ENCODE peak calls at places on chromosomes 5 and 9, in five cellular contexts. One of them, this sample, is unnamed.

GRCh38 chr5:180976518-180976917 is 12.1 kb upstream of the BTNL3 start:
- DNase-seq in body of pancreas: no peak
- DNase-seq in CD8-positive, alpha-beta T cell: no peak
- DNase-seq in foreskin fibroblast: no peak
- DNase-seq in neural progenitor cell: no peak
- DNase-seq in this sample: no peak

GRCh38 chr5:171152382-171152781 is 156.7 kb upstream of the TLX3 start:
- DNase-seq in neural progenitor cell: peak; percentile 6
- DNase-seq in foreskin fibroblast: peak; percentile 56
- DNase-seq in CD8-positive, alpha-beta T cell: no peak
- DNase-seq in body of pancreas: no peak
- DNase-seq in this sample: no peak

GRCh38 chr9:16143947-16144890 is 591.4 kb downstream of the CCDC171 start:
- DNase-seq in foreskin fibroblast: peak; percentile 52
- DNase-seq in neural progenitor cell: no peak
- DNase-seq in CD8-positive, alpha-beta T cell: no peak
- DNase-seq in body of pancreas: no peak
- DNase-seq in this sample: no peak

GRCh38 chr5:146962801-146963355 is 84.3 kb upstream of the PPP2R2B start:
- DNase-seq in body of pancreas: no peak
- DNase-seq in neural progenitor cell: no peak
- DNase-seq in CD8-positive, alpha-beta T cell: no peak
- DNase-seq in foreskin fibroblast: peak; percentile 9
- DNase-seq in this sample: no peak

GRCh38 chr5:73031839-73032238 is 76.0 kb downstream of the FCHO2 start:
- DNase-seq in foreskin fibroblast: peak; percentile 95
- DNase-seq in CD8-positive, alpha-beta T cell: no peak
- DNase-seq in body of pancreas: peak; percentile 20
- DNase-seq in neural progenitor cell: no peak
- DNase-seq in this sample: no peak

GRCh38 chr9:88387035-88387732 is 1.1 kb upstream of the SPIN1 start:
- DNase-seq in body of pancreas: peak; percentile 55
- DNase-seq in CD8-positive, alpha-beta T cell: peak; percentile 5
- DNase-seq in foreskin fibroblast: no peak
- DNase-seq in neural progenitor cell: peak; percentile 51
- DNase-seq in this sample: peak; percentile 21

GRCh38 chr9:87451149-87451548 is 46.5 kb upstream of the DAPK1 start:
- DNase-seq in body of pancreas: no peak
- DNase-seq in CD8-positive, alpha-beta T cell: no peak
- DNase-seq in foreskin fibroblast: no peak
- DNase-seq in neural progenitor cell: no peak
- DNase-seq in this sample: no peak

GRCh38 chr9:85978496-85978895 is 37.5 kb downstream of the NAA35 start:
- DNase-seq in foreskin fibroblast: no peak
- DNase-seq in neural progenitor cell: peak; percentile 4
- DNase-seq in CD8-positive, alpha-beta T cell: no peak
- DNase-seq in body of pancreas: no peak
- DNase-seq in this sample: no peak

GRCh38 chr9:81879501-81879916 is 48.7 kb upstream of the SPATA31D4 start:
- DNase-seq in foreskin fibroblast: peak; percentile 55
- DNase-seq in body of pancreas: no peak
- DNase-seq in neural progenitor cell: no peak
- DNase-seq in CD8-positive, alpha-beta T cell: no peak
- DNase-seq in this sample: no peak

GRCh38 chr5:39854771-39855170 is 430.0 kb upstream of the DAB2 start:
- DNase-seq in CD8-positive, alpha-beta T cell: no peak
- DNase-seq in foreskin fibroblast: no peak
- DNase-seq in body of pancreas: no peak
- DNase-seq in neural progenitor cell: no peak
- DNase-seq in this sample: no peak

GRCh38 chr5:100826133-100826532 is 76.9 kb downstream of the ST8SIA4 start:
- DNase-seq in foreskin fibroblast: peak; percentile 1
- DNase-seq in neural progenitor cell: no peak
- DNase-seq in CD8-positive, alpha-beta T cell: no peak
- DNase-seq in body of pancreas: no peak
- DNase-seq in this sample: no peak

GRCh38 chr5:167453518-167454020 is 837.9 kb upstream of the WWC1 start:
- DNase-seq in body of pancreas: no peak
- DNase-seq in foreskin fibroblast: peak; percentile 5
- DNase-seq in CD8-positive, alpha-beta T cell: no peak
- DNase-seq in neural progenitor cell: no peak
- DNase-seq in this sample: no peak

DNA sequence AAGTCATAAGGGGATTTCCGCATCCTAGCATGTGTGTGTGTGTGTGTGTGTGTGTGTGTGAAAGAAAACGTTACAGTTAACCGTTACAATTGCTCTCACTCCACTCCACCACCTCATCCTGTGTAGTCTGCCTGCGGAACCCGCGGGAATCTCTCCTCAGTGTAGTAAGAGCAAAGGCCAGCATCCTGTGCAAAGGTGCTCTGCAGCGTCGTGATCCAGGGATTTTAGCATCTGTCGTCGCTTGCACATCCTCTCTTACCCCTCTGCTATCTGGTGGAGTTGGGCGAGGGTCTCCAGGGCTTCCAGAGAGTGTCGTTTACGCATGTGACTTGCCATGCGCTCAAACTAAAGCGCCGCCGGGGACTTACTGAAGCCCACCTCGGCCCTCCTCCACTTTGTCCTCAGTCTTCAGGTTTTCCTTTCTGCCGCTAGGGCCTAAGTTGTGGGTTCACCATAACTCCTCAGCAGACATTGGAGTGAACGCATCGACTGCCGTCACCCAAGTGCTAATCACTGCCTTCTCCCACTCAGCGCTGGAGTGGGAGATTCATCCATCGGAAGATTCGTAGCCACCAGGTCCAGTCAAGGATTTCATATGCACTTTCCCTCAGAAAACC is 3.9 kb downstream of the CDKN2B start:
- DNase-seq in CD8-positive, alpha-beta T cell: no peak
- DNase-seq in neural progenitor cell: peak; percentile 72
- DNase-seq in foreskin fibroblast: peak; percentile 61
- DNase-seq in body of pancreas: no peak
- DNase-seq in this sample: no peak
- TF ChIP-seq CTCF in CD8-positive, alpha-beta T cell: no peak
- TF ChIP-seq CTCF in neural progenitor cell: peak; percentile 36
- TF ChIP-seq CTCF in foreskin fibroblast: peak; percentile 5
- TF ChIP-seq CTCF in body of pancreas: no peak
- TF ChIP-seq CTCF in this sample: no peak

DNA sequence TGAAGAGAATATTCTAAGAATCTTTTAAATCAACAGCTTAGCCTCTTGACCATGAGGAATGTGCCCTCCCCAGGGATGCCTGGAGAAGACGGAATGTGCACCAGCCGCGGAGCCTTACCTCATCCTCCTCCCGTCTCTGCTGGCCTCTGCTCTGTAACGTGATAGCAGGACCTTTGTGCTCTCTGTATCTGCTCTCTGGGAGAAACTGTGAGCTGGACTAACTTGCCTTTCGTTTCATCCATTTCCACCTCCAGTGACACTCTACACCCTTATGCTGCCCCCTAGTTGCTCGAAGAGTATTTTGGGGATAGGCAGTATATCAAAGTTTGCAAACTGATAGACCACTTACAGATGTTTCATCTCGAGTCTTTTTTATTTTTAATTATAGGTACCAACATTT is 141.4 kb downstream of the NPR3 start:
- DNase-seq in body of pancreas: peak; percentile 15
- DNase-seq in CD8-positive, alpha-beta T cell: no peak
- DNase-seq in foreskin fibroblast: peak; percentile 56
- DNase-seq in neural progenitor cell: peak; percentile 78
- DNase-seq in this sample: no peak
- TF ChIP-seq CTCF in body of pancreas: peak; percentile 31
- TF ChIP-seq CTCF in CD8-positive, alpha-beta T cell: no peak
- TF ChIP-seq CTCF in foreskin fibroblast: peak; percentile 23
- TF ChIP-seq CTCF in neural progenitor cell: peak; percentile 61
- TF ChIP-seq CTCF in this sample: no peak

GRCh38 chr5:163489745-163490075 is 15.7 kb upstream of the MAT2B start:
- DNase-seq in neural progenitor cell: no peak
- DNase-seq in CD8-positive, alpha-beta T cell: no peak
- DNase-seq in foreskin fibroblast: no peak
- DNase-seq in body of pancreas: no peak
- DNase-seq in this sample: no peak

DNA sequence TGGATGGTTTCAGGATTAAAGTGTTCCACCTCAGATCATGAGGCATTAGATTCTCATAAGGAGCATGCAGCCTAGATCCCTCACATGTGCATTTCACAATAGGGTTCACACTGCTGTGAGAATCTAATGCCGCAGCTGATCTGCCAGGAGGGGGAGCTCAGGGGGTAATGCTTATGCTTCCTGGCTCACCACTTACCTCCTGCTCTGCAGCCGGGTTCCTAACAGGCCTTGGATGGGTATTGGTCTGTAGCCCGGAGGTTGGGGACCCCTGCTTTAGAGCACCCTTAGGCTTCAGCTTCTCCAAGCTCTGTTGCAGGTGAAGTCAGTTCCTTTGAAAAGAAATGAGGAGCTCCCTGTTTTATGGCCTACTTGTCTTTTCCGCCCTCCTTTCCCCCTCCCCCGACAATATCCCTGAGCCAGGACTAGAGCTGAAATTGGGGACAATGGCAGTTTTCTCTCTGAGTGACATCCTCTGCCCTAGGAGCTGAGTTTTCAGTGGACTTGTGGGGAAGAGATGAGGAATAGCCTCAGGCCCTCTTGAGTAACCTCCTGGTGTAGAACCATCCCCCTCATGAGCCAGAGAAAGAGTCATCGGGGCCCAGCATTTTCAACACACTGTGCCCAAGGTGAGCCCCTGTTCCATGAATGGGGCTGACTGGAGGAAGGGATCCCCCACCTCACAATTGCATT is 16.2 kb upstream of the MAT2B start:
- DNase-seq in foreskin fibroblast: peak; percentile 68
- DNase-seq in neural progenitor cell: no peak
- DNase-seq in body of pancreas: no peak
- DNase-seq in CD8-positive, alpha-beta T cell: no peak
- DNase-seq in this sample: peak; percentile 32
- TF ChIP-seq CTCF in foreskin fibroblast: peak; percentile 45
- TF ChIP-seq CTCF in neural progenitor cell: peak; percentile 27
- TF ChIP-seq CTCF in body of pancreas: no peak
- TF ChIP-seq CTCF in CD8-positive, alpha-beta T cell: no peak
- TF ChIP-seq CTCF in this sample: peak; percentile 43

GRCh38 chr5:91302958-91303357 is 80.2 kb downstream of the ARRDC3 start:
- DNase-seq in neural progenitor cell: peak; percentile 24
- DNase-seq in foreskin fibroblast: no peak
- DNase-seq in CD8-positive, alpha-beta T cell: no peak
- DNase-seq in body of pancreas: no peak
- DNase-seq in this sample: no peak

GRCh38 chr5:91305640-91306039 is 77.5 kb downstream of the ARRDC3 start:
- DNase-seq in CD8-positive, alpha-beta T cell: no peak
- DNase-seq in body of pancreas: no peak
- DNase-seq in neural progenitor cell: no peak
- DNase-seq in foreskin fibroblast: no peak
- DNase-seq in this sample: no peak

GRCh38 chr5:91306497-91306896 is 76.6 kb downstream of the ARRDC3 start:
- DNase-seq in foreskin fibroblast: peak; percentile 50
- DNase-seq in body of pancreas: no peak
- DNase-seq in CD8-positive, alpha-beta T cell: no peak
- DNase-seq in neural progenitor cell: no peak
- DNase-seq in this sample: no peak

GRCh38 chr5:91301459-91301858 is 81.7 kb downstream of the ARRDC3 start:
- DNase-seq in CD8-positive, alpha-beta T cell: no peak
- DNase-seq in neural progenitor cell: no peak
- DNase-seq in foreskin fibroblast: peak; percentile 79
- DNase-seq in body of pancreas: no peak
- DNase-seq in this sample: no peak

DNA sequence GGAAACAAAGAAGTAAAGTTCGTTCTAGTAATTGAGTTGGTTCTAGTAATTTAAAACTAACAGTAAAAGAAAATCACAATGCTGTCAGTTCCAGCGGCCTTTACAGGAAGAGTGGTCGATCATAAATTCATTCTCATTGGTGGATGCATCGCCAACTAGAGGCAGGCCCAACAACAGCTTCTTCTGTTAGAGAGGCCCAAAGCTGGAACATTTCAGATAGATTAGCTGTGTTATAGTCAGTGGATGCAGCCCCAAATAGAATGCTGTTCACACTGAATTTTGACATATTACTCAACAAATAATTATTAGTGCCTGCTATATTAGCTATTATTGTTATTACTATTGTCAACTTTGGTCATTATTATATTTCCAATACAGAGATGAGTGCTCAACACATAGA is 80.8 kb downstream of the ARRDC3 start:
- DNase-seq in CD8-positive, alpha-beta T cell: no peak
- DNase-seq in foreskin fibroblast: peak; percentile 9
- DNase-seq in neural progenitor cell: peak; percentile 17
- DNase-seq in body of pancreas: no peak
- DNase-seq in this sample: no peak
- TF ChIP-seq CTCF in CD8-positive, alpha-beta T cell: no peak
- TF ChIP-seq CTCF in foreskin fibroblast: no peak
- TF ChIP-seq CTCF in neural progenitor cell: peak; percentile 29
- TF ChIP-seq CTCF in body of pancreas: no peak
- TF ChIP-seq CTCF in this sample: peak; percentile 38

GRCh38 chr9:114263853-114264510 is 58.9 kb upstream of the ORM1 start:
- DNase-seq in CD8-positive, alpha-beta T cell: no peak
- DNase-seq in body of pancreas: no peak
- DNase-seq in neural progenitor cell: peak; percentile 79
- DNase-seq in foreskin fibroblast: peak; percentile 57
- DNase-seq in this sample: peak; percentile 86
- TF ChIP-seq CTCF in CD8-positive, alpha-beta T cell: no peak
- TF ChIP-seq CTCF in body of pancreas: no peak
- TF ChIP-seq CTCF in neural progenitor cell: peak; percentile 57
- TF ChIP-seq CTCF in foreskin fibroblast: peak; percentile 24
- TF ChIP-seq CTCF in this sample: peak; percentile 75

GRCh38 chr9:98519641-98520040 is 189.1 kb downstream of the GABBR2 start:
- DNase-seq in foreskin fibroblast: no peak
- DNase-seq in CD8-positive, alpha-beta T cell: no peak
- DNase-seq in neural progenitor cell: no peak
- DNase-seq in body of pancreas: no peak
- DNase-seq in this sample: no peak

GRCh38 chr9:98520221-98520920 is 188.4 kb downstream of the GABBR2 start:
- DNase-seq in neural progenitor cell: no peak
- DNase-seq in CD8-positive, alpha-beta T cell: no peak
- DNase-seq in body of pancreas: no peak
- DNase-seq in foreskin fibroblast: peak; percentile 32
- DNase-seq in this sample: no peak

GRCh38 chr9:98521141-98521540 is 187.6 kb downstream of the GABBR2 start:
- DNase-seq in body of pancreas: no peak
- DNase-seq in neural progenitor cell: no peak
- DNase-seq in foreskin fibroblast: peak; percentile 69
- DNase-seq in CD8-positive, alpha-beta T cell: no peak
- DNase-seq in this sample: no peak

GRCh38 chr9:98522487-98522886 is 186.2 kb downstream of the GABBR2 start:
- DNase-seq in foreskin fibroblast: no peak
- DNase-seq in CD8-positive, alpha-beta T cell: no peak
- DNase-seq in body of pancreas: no peak
- DNase-seq in neural progenitor cell: no peak
- DNase-seq in this sample: no peak

GRCh38 chr9:98523231-98523901 is 185.4 kb downstream of the GABBR2 start:
- DNase-seq in neural progenitor cell: peak; percentile 48
- DNase-seq in body of pancreas: no peak
- DNase-seq in foreskin fibroblast: peak; percentile 28
- DNase-seq in CD8-positive, alpha-beta T cell: no peak
- DNase-seq in this sample: peak; percentile 68
- TF ChIP-seq CTCF in neural progenitor cell: peak; percentile 46
- TF ChIP-seq CTCF in body of pancreas: no peak
- TF ChIP-seq CTCF in foreskin fibroblast: peak; percentile 60
- TF ChIP-seq CTCF in CD8-positive, alpha-beta T cell: no peak
- TF ChIP-seq CTCF in this sample: peak; percentile 90

GRCh38 chr9:93684806-93685553 is 108.6 kb downstream of the PHF2 start:
- DNase-seq in foreskin fibroblast: no peak
- DNase-seq in body of pancreas: no peak
- DNase-seq in CD8-positive, alpha-beta T cell: no peak
- DNase-seq in neural progenitor cell: peak; percentile 42
- DNase-seq in this sample: peak; percentile 67
- TF ChIP-seq CTCF in foreskin fibroblast: peak; percentile 14
- TF ChIP-seq CTCF in body of pancreas: no peak
- TF ChIP-seq CTCF in CD8-positive, alpha-beta T cell: no peak
- TF ChIP-seq CTCF in neural progenitor cell: peak; percentile 45
- TF ChIP-seq CTCF in this sample: peak; percentile 59

GRCh38 chr9:13351768-13352386 is 72.4 kb upstream of the MPDZ start:
- DNase-seq in body of pancreas: no peak
- DNase-seq in neural progenitor cell: peak; percentile 64
- DNase-seq in foreskin fibroblast: peak; percentile 67
- DNase-seq in CD8-positive, alpha-beta T cell: no peak
- DNase-seq in this sample: no peak
- TF ChIP-seq CTCF in body of pancreas: peak; percentile 54
- TF ChIP-seq CTCF in neural progenitor cell: peak; percentile 80
- TF ChIP-seq CTCF in foreskin fibroblast: peak; percentile 45
- TF ChIP-seq CTCF in CD8-positive, alpha-beta T cell: no peak
- TF ChIP-seq CTCF in this sample: peak; percentile 5

This sample was measured in WERI-Rb-1.